ENCODE peak calls at places on chromosomes 12 and 14, in six cellular contexts. N is GM12865, E is suprapubic skin, Z is GM10248, G is B cell, O is fibroblast of pulmonary artery. B is an unnamed sample.

GRCh38 chr12:47882796-47883546 is 21.8 kb downstream of the VDR start:
- DNase-seq in N (peak), E (no peak), Z (peak), G (no peak), O (no peak), B (peak)

GRCh38 chr12:16788888-16789790 is 183.2 kb upstream of the LMO3 start:
- DNase-seq in N (peak), E (no peak), Z (no peak), G (no peak), O (peak), B (no peak)

GRCh38 chr14:69153848-69154208 is 909 bp upstream of the DCAF5 start:
- DNase-seq in N (peak), E (no peak), Z (no peak), G (peak), O (no peak), B (peak)

GRCh38 chr14:94702629-94703028 is 67.3 kb downstream of the GSC start:
- DNase-seq in N (no peak), E (no peak), Z (no peak), G (no peak), O (no peak), B (no peak)

GRCh38 chr12:77152623-77153193 is 87.3 kb upstream of the E2F7 start:
- DNase-seq in N (no peak), E (no peak), Z (no peak), G (no peak), O (peak), B (no peak)

GRCh38 chr12:52349196-52349595 is 18.1 kb downstream of the KRT85 start:
- DNase-seq in N (no peak), E (no peak), Z (no peak), G (no peak), O (peak), B (no peak)

GRCh38 chr14:53793790-53794560 is 162.7 kb downstream of the BMP4 start:
- DNase-seq in N (no peak), E (no peak), Z (no peak), G (no peak), O (peak), B (no peak)

GRCh38 chr12:90816353-90817089 is 138.5 kb downstream of the CCER1 start:
- DNase-seq in N (no peak), E (no peak), Z (no peak), G (no peak), O (peak), B (no peak)

GRCh38 chr12:74440469-74440868 is 97.2 kb upstream of the ATXN7L3B start:
- DNase-seq in N (no peak), E (no peak), Z (no peak), G (no peak), O (no peak), B (no peak)

GRCh38 chr12:45017916-45018315 is 33.0 kb downstream of the DBX2 start:
- DNase-seq in N (no peak), E (no peak), Z (no peak), G (no peak), O (no peak), B (no peak)

GRCh38 chr14:85590784-85591183 is 60.8 kb downstream of the FLRT2 start:
- DNase-seq in N (no peak), E (no peak), Z (no peak), G (no peak), O (peak), B (no peak)

GRCh38 chr12:84128117-84128991 is 784.2 kb downstream of the SLC6A15 start:
- DNase-seq in N (peak), E (no peak), Z (no peak), G (no peak), O (no peak), B (no peak)

GRCh38 chr12:47394070-47394469 is 311.8 kb downstream of the RPAP3 start:
- DNase-seq in N (no peak), E (no peak), Z (no peak), G (no peak), O (peak), B (no peak)

GRCh38 chr12:124898200-124898950 is 16.1 kb downstream of the UBC start:
- DNase-seq in N (peak), E (no peak), Z (peak), G (peak), O (peak), B (peak)

GRCh38 chr12:65889144-65889880 is 65.0 kb downstream of the HMGA2 start:
- DNase-seq in N (no peak), E (no peak), Z (no peak), G (no peak), O (no peak), B (no peak)

GRCh38 chr14:37036669-37037341 is 135.6 kb downstream of the SLC25A21 start:
- DNase-seq in N (peak), E (no peak), Z (no peak), G (no peak), O (no peak), B (no peak)

GRCh38 chr14:69316449-69317391 is 56.8 kb downstream of the GALNT16 start:
- DNase-seq in N (no peak), E (peak), Z (no peak), G (no peak), O (peak), B (no peak)

GRCh38 chr12:56840922-56841321 is 77.8 kb downstream of the HSD17B6 start:
- DNase-seq in N (no peak), E (no peak), Z (no peak), G (no peak), O (no peak), B (no peak)

GRCh38 chr14:75232597-75232996 is 46.0 kb upstream of the FOS start:
- DNase-seq in N (peak), E (no peak), Z (no peak), G (no peak), O (no peak), B (no peak)

GRCh38 chr14:64891839-64892375 is 12.2 kb upstream of the SPTB start:
- DNase-seq in N (peak), E (no peak), Z (peak), G (peak), O (peak), B (peak)

GRCh38 chr12:42953021-42953420 is 363.5 kb upstream of the PRICKLE1 start:
- DNase-seq in N (no peak), E (no peak), Z (no peak), G (no peak), O (no peak), B (no peak)
- TF ChIP-seq CTCF in N (no peak), E (no peak), Z (no peak), G (no peak), O (no peak), B (no peak)

DNA sequence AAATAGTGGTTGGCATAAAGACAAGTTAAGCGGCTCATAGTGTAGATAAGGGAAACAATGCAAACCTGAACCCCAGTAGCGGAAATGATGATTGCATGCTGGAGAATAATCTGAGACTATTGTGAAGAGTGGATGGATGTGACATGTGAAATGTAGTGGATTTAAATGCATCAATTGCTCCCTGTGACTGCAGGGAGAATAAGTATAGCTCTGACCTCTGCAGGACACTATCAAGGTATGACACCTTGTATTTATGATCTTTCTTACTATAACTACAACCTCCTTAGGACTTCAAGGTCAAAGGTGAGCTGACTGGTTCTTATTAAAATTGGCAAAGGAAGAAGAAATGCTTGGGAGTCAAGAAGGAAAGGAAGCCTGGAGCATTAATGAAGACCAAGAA is 285.6 kb downstream of the GRIN2B start:
- DNase-seq in N (no peak), E (no peak), Z (no peak), G (no peak), O (no peak), B (no peak)
- TF ChIP-seq CTCF in N (no peak), E (no peak), Z (no peak), G (no peak), O (no peak), B (no peak)

DNA sequence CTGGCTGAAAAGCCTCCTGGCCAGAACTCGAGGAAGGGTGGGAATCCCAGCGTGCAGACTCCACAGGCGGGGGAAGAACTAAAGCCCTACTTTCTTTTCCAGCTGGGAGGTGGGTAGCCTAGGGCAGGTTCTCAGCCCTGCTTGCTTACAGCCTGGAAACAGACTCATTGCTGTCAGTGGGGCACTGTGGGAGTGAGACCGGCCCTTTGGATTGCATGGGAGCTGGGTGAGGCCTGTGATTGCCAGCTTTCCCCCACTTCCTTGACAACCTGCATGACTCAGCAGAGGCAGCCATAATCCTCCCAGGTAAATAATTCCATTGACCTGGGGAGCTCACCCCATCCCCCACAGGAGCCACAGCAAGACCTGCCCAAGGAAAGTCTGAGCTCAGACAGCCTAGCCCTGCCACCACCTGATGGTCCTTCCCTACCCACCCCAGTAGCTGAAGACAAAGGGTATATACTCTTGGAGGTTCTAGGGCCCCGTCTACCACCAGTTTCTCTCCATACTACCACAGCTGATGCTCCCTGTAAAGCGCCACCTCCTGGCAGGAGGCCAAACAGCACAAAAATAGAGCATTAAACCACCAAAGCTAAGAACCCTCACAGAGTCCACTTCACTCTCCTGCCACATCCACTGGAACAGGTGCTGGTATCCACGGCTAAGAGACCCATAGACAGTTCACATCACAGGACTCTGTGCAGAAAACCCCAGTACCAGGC is 294.1 kb downstream of the SEC23A start:
- DNase-seq in N (no peak), E (no peak), Z (no peak), G (no peak), O (no peak), B (no peak)
- TF ChIP-seq CTCF in N (peak), E (no peak), Z (no peak), G (no peak), O (no peak), B (no peak)

DNA sequence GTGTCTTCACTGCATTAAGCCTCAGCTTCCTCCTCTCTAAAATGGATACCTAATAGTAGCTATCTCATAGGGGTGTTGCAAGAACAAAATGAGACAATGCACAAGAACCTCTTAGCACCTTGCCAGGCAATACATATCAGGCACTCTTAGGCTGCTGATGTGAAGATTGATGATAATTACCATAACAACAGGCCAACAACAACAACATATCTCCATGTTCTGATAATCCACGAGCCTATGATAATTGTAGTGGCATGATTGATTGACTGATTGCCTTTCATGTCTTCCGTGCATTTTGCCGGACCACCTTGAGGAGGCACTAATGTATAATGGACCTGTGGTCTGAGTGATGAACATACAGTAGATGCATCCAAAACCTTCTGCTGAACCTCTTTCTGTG is 50.7 kb upstream of the WSCD2 start:
- DNase-seq in N (no peak), E (peak), Z (no peak), G (no peak), O (no peak), B (no peak)
- TF ChIP-seq CTCF in N (no peak), E (no peak), Z (no peak), G (no peak), O (no peak), B (no peak)

GRCh38 chr12:22900401-22900800 is 275.4 kb downstream of the ETNK1 start:
- DNase-seq in N (no peak), E (no peak), Z (no peak), G (no peak), O (no peak), B (no peak)
- TF ChIP-seq CTCF in N (no peak), E (no peak), Z (no peak), G (no peak), O (no peak), B (no peak)

DNA sequence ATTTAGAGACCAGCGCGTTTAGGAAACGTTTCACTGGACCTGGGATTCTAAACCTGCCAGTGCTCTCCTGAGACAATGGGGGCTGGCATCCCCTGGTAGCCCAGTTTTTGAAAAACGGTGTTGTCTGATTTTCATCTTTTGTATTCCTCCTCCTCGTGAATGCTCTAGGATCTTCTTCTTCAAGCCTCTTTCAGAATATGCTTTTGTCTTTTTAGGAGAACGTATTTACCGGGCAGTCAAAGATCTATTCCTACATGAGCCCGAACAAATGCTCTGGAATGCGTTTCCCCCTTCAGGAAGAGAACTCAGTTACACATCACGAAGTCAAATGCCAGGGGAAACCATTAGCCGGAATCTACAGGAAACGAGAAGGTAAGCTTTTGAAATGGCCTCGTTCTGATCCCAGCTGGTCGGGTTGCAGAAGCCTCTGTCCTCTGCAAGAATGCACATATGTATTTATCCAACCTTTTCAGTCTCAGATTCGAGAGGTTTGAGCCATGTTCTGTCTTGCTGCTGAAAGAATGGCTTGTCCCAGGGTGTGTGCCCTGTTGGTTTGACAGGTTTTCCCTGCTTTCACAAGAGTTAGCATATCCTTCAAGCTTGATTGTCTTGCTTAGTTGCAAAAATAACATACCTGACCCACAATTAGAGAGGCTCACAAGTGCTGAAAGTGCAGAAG is 6.6 kb downstream of the KMT5A start:
- DNase-seq in N (no peak), E (no peak), Z (no peak), G (no peak), O (no peak), B (no peak)
- TF ChIP-seq CTCF in N (no peak), E (no peak), Z (no peak), G (no peak), O (no peak), B (no peak)

GRCh38 chr14:92797935-92798653 is 4.0 kb downstream of the GOLGA5 start:
- DNase-seq in N (no peak), E (no peak), Z (no peak), G (no peak), O (no peak), B (no peak)

GRCh38 chr14:92794547-92794941 is 439 bp downstream of the GOLGA5 start:
- DNase-seq in N (peak), E (no peak), Z (no peak), G (no peak), O (no peak), B (peak)

GRCh38 chr14:92794961-92795360 is 856 bp downstream of the GOLGA5 start:
- DNase-seq in N (no peak), E (no peak), Z (no peak), G (no peak), O (no peak), B (no peak)

GRCh38 chr14:92792885-92793284 is 1.2 kb upstream of the GOLGA5 start:
- DNase-seq in N (no peak), E (no peak), Z (no peak), G (no peak), O (no peak), B (no peak)

DNA sequence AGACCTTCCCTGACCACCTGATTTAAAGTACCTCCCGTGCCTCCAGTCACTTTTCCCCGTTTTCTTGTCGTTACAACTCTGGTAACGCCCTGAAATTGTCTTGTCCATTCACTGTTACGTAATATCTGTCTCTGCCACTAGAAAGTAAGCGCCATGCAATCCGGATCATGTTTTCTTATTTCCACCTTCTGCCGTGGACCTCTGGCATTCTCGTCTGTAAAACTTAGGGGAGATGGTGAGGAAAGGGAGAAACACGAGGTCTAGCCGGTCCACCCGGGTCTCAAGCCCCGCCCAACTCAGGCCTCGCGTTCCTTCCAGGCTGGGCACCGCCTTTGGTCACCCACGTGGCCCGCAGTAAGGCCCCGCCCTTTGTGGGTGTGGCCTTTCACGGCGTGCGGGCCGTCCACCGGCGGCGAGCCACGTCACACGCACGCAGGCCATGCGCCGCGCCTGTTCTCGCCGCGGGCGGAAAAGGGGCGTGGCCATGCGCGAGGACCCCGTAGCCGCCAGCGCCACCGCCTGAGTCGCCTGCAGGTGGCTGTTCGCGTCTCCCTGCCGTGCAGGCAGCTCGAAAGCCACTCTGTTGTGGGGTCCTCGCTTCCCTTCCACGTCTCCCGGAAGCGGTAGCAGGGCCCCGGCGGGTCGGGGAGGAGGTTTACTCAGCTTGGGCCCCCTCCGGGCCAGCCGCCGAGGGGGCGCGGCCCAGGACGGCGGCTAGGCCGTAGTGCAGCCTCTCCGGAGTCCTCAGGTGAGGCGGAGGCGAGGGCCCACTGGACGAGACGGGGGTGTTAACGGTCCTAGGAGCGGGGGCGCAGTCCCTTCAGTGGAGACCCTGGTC is at the start of gene GOLGA5:
- DNase-seq in N (peak), E (peak), Z (peak), G (peak), O (peak), B (peak)
- TF ChIP-seq CTCF in N (no peak), E (no peak), Z (no peak), G (no peak), O (no peak), B (no peak)

DNA sequence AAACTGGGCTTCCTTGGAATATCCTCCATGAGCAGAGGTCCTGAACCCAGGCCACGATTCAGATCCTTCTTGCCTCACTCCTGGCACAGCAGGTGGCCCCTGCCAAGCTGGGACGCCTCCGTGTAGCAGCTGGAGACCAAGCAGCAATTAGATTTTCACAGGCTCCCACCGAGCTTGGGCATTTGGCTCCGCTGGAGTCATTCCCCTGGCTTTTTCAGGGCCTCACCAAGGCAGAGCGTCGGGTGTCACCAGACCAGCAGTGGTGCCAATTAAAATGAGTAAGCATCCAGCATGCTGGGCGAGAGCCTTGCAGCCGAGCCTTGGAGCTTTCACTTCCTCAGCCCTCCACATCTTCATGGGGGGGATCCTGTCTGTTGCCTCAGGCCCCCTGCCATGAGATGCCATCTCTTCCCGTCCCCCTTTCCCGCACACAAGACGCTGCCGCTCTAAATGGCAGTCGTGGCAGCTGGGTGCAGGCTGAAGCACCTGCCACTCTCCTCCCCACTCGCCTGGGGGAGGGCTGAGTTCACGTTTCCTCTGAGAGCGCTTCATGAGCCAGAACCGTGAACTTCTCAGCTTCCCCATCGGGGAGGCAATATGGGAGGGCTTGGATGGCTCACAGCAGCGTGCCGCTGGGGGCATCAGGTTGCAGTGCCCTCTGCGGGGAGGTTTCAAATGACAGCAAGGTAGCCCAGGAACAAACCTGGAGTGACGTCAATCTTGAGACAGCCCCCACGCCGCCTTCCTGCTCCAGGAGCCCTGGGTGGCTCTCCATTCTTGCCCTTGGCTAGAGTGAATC is 11.7 kb downstream of the TPCN1 start:
- DNase-seq in N (peak), E (peak), Z (peak), G (peak), O (no peak), B (peak)
- TF ChIP-seq CTCF in N (peak), E (no peak), Z (no peak), G (peak), O (no peak), B (no peak)